ENCODE peak calls at places on chromosomes 6 and 20, in seven cellular contexts. I, F, G, Z, U, X and P are unnamed samples.

GRCh38 chr20:25324412-25324811 is 66.2 kb downstream of the ABHD12 start:
- DNase-seq in I (no peak), F (no peak), G (no peak), Z (no peak), U (no peak), X (peak; percentile 58), P (peak; percentile 96)

GRCh38 chr6:51513891-51514290 is 573.5 kb downstream of the PKHD1 start:
- DNase-seq in I (no peak), F (no peak), G (no peak), Z (no peak), U (no peak), X (no peak), P (no peak)

GRCh38 chr6:27383481-27383880 is 5.1 kb upstream of the ZNF391 start:
- DNase-seq in I (no peak), F (no peak), G (no peak), Z (no peak), U (no peak), X (no peak), P (no peak)

GRCh38 chr6:38420207-38420606 is 219.5 kb downstream of the BTBD9 start:
- DNase-seq in I (peak; percentile 30), F (no peak), G (no peak), Z (no peak), U (no peak), X (no peak), P (no peak)

GRCh38 chr20:48788486-48789072 is 39.2 kb downstream of the PREX1 start:
- DNase-seq in I (no peak), F (no peak), G (no peak), Z (no peak), U (peak; percentile 92), X (no peak), P (peak; percentile 85)

GRCh38 chr20:33559212-33559611 is 69.3 kb downstream of the CBFA2T2 start:
- DNase-seq in I (no peak), F (no peak), G (no peak), Z (no peak), U (no peak), X (no peak), P (no peak)

GRCh38 chr20:62876826-62877728 is 15.5 kb upstream of the TCFL5 start:
- DNase-seq in I (no peak), F (no peak), G (no peak), Z (no peak), U (no peak), X (peak; percentile 56), P (no peak)

GRCh38 chr6:41779336-41779735 is 364 bp downstream of the FRS3 start:
- DNase-seq in I (no peak), F (no peak), G (no peak), Z (no peak), U (no peak), X (no peak), P (no peak)

GRCh38 chr20:25135031-25135430 is 53.1 kb upstream of the VSX1 start:
- DNase-seq in I (no peak), F (no peak), G (no peak), Z (no peak), U (no peak), X (no peak), P (no peak)

GRCh38 chr20:57672164-57672563 is 37.7 kb downstream of the PMEPA1 start:
- DNase-seq in I (no peak), F (no peak), G (no peak), Z (no peak), U (no peak), X (peak; percentile 46), P (no peak)

GRCh38 chr6:88641178-88641903 is 322.1 kb downstream of the RNGTT start:
- DNase-seq in I (peak; percentile 22), F (no peak), G (no peak), Z (no peak), U (peak; percentile 86), X (no peak), P (peak; percentile 72)

GRCh38 chr20:36591854-36592641 is 13.5 kb upstream of the RAB5IF start:
- DNase-seq in I (peak; percentile 44), F (no peak), G (peak; percentile 53), Z (no peak), U (no peak), X (no peak), P (no peak)

GRCh38 chr6:112665815-112666214 is 318.7 kb downstream of the RFPL4B start:
- DNase-seq in I (peak; percentile 24), F (no peak), G (no peak), Z (no peak), U (no peak), X (no peak), P (no peak)

GRCh38 chr6:43851204-43851855 is 81.3 kb downstream of the VEGFA start:
- DNase-seq in I (peak; percentile 95), F (no peak), G (no peak), Z (no peak), U (no peak), X (no peak), P (no peak)

GRCh38 chr20:56551571-56551970 is 18.5 kb downstream of the FAM209B start:
- DNase-seq in I (no peak), F (no peak), G (no peak), Z (no peak), U (no peak), X (no peak), P (peak; percentile 11)

GRCh38 chr20:35006009-35006408 is 50.3 kb downstream of the MYH7B start:
- DNase-seq in I (no peak), F (no peak), G (no peak), Z (no peak), U (no peak), X (no peak), P (no peak)

GRCh38 chr6:152220785-152221184 is 413.3 kb downstream of the ESR1 start:
- DNase-seq in I (no peak), F (no peak), G (no peak), Z (no peak), U (no peak), X (no peak), P (no peak)